ENCODE peak calls at places on chromosomes 12 and 14, in eight cellular contexts. I is Kasumi-1, B is NCI-H2227 treated with DMSO at 0.1 percent for 48 hours, Q is left lobe of liver, Z is HS-5, X is WTC11, U is foreskin fibroblast, Y is lung microvascular endothelial cell. G is an unnamed sample.
A peak's percentile ranks its signal among the peaks of the same experiment; 100 is the strongest.

GRCh38 chr12:81942588-81942987 is 183.4 kb upstream of the PPFIA2 start:
- DNase-seq in B (no peak), Z (no peak), Y (no peak), I (peak; percentile 73), Q (no peak), U (no peak), X (no peak), G (no peak)

GRCh38 chr14:94681300-94682060 is 69.3 kb downstream of the SERPINA3 start:
- DNase-seq in Q (peak; percentile 73), X (peak; percentile 44), U (peak; percentile 69), Z (no peak), B (no peak), Y (peak; percentile 52), I (peak; percentile 1), G (no peak)

GRCh38 chr14:71931492-71932228 is 569 bp upstream of the RGS6 start:
- DNase-seq in Q (no peak), Y (no peak), I (no peak), X (no peak), B (peak; percentile 1), Z (no peak), U (peak; percentile 4), G (peak; percentile 45)

GRCh38 chr12:16473610-16474326 is 126.3 kb downstream of the MGST1 start:
- DNase-seq in Y (no peak), X (no peak), I (no peak), Q (no peak), U (peak; percentile 35), Z (no peak), B (no peak), G (no peak)

GRCh38 chr12:3315201-3315661 is 175.8 kb upstream of the PRMT8 start:
- DNase-seq in Y (peak; percentile 92), B (peak; percentile 8), U (peak; percentile 70), Q (no peak), X (no peak), Z (no peak), I (no peak), G (no peak)

GRCh38 chr12:125340791-125341190 is 275.6 kb downstream of the AACS start:
- DNase-seq in Y (peak; percentile 72), U (peak; percentile 68), Q (no peak), I (no peak), X (no peak), B (no peak), Z (peak; percentile 90), G (no peak)

GRCh38 chr12:124861492-124861891 is 2.2 kb downstream of the SCARB1 start:
- DNase-seq in I (no peak), B (no peak), Q (no peak), X (no peak), Y (peak; percentile 45), Z (no peak), U (peak; percentile 74), G (no peak)

GRCh38 chr14:43003845-43004244 is 1397.2 kb downstream of the LRFN5 start:
- DNase-seq in Z (no peak), U (peak; percentile 1), Q (no peak), I (no peak), X (no peak), B (no peak), Y (peak; percentile 1), G (no peak)

GRCh38 chr14:87405563-87405962 is 587.4 kb downstream of the GALC start:
- DNase-seq in U (no peak), X (no peak), I (no peak), B (no peak), Y (no peak), Q (no peak), Z (no peak), G (no peak)

GRCh38 chr14:68232643-68233055 is 413.1 kb downstream of the RAD51B start:
- DNase-seq in Q (peak; percentile 69), Y (peak; percentile 100), B (no peak), I (no peak), X (no peak), U (peak; percentile 97), Z (peak; percentile 98), G (peak; percentile 68)

GRCh38 chr14:85867450-85867849 is 337.5 kb downstream of the FLRT2 start:
- DNase-seq in I (peak; percentile 2), Z (no peak), Q (peak; percentile 43), U (no peak), X (peak; percentile 20), Y (no peak), B (no peak), G (no peak)

GRCh38 chr12:54128466-54128865 is 60.3 kb downstream of the SMUG1 start:
- DNase-seq in Q (no peak), Y (no peak), X (no peak), B (no peak), I (no peak), Z (no peak), U (no peak), G (no peak)

GRCh38 chr14:21537088-21537424 is 10.9 kb upstream of the SALL2 start:
- DNase-seq in U (peak; percentile 4), Z (no peak), X (no peak), B (no peak), Q (no peak), I (no peak), Y (no peak), G (no peak)

GRCh38 chr12:71250186-71250585 is 92.4 kb upstream of the TSPAN8 start:
- DNase-seq in Y (no peak), B (no peak), Z (no peak), Q (no peak), X (no peak), U (peak; percentile 1), I (no peak), G (no peak)

GRCh38 chr14:91228112-91229004 is 16.1 kb downstream of the GPR68 start:
- DNase-seq in Q (no peak), I (no peak), B (no peak), Z (peak; percentile 24), Y (peak; percentile 74), U (peak; percentile 32), X (peak; percentile 71), G (peak; percentile 86)

GRCh38 chr12:113274848-113275247 is 53.6 kb downstream of the TPCN1 start:
- DNase-seq in Z (no peak), X (no peak), U (no peak), Q (no peak), B (no peak), Y (no peak), I (no peak), G (no peak)

GRCh38 chr12:54173066-54173726 is 15.6 kb downstream of the SMUG1 start:
- DNase-seq in I (no peak), B (peak; percentile 23), Z (no peak), X (peak; percentile 48), Y (peak; percentile 21), Q (no peak), U (peak; percentile 68), G (peak; percentile 67)

GRCh38 chr14:44657688-44658388 is 150.8 kb upstream of the FSCB start:
- DNase-seq in Y (no peak), B (no peak), X (no peak), Q (no peak), U (peak; percentile 0), I (peak; percentile 46), Z (peak; percentile 8), G (no peak)

GRCh38 chr12:19530631-19531020 is 91.3 kb downstream of the AEBP2 start:
- DNase-seq in U (peak; percentile 39), B (no peak), X (no peak), Y (no peak), I (no peak), Z (peak; percentile 50), Q (no peak), G (no peak)

GRCh38 chr14:93914278-93914677 is 12.9 kb upstream of the FAM181A start:
- DNase-seq in I (no peak), B (no peak), Y (no peak), U (no peak), X (no peak), Q (no peak), Z (no peak), G (no peak)

GRCh38 chr12:22709292-22709691 is 84.3 kb downstream of the ETNK1 start:
- DNase-seq in Z (no peak), X (no peak), Y (peak; percentile 17), Q (no peak), I (peak; percentile 54), U (no peak), B (peak; percentile 31), G (peak; percentile 57)

GRCh38 chr14:79911762-79912161 is 299.5 kb downstream of the DIO2 start:
- DNase-seq in Z (no peak), Q (no peak), I (no peak), Y (no peak), B (no peak), X (no peak), U (no peak), G (no peak)

GRCh38 chr14:63205281-63205575 is 985 bp downstream of the RHOJ start:
- DNase-seq in B (no peak), I (no peak), X (no peak), U (no peak), Q (no peak), Z (no peak), Y (no peak), G (no peak)

GRCh38 chr12:46343122-46343852 is 29.3 kb downstream of the SLC38A2 start:
- DNase-seq in U (no peak), Y (no peak), B (no peak), Z (no peak), I (no peak), Q (no peak), X (no peak), G (no peak)

GRCh38 chr12:19165446-19165845 is 35.9 kb downstream of the PLEKHA5 start:
- DNase-seq in I (no peak), B (no peak), Q (no peak), X (no peak), Y (no peak), U (no peak), Z (no peak), G (no peak)

GRCh38 chr12:71426648-71427047 is 12.9 kb upstream of the LGR5 start:
- DNase-seq in B (no peak), I (no peak), U (peak; percentile 47), Q (no peak), X (no peak), Y (no peak), Z (peak; percentile 36), G (no peak)